ENCODE peak calls at places on chromosomes 12 and 14, in ten cellular contexts. Y is tibial artery, T is astrocyte, E is stomach, F is OCI-LY7, X is GM20000, L is lower leg skin, Z is fibroblast of pulmonary artery, Q is psoas muscle, I is astrocyte of the cerebellum. N is an unnamed sample.

GRCh38 chr14:23695220-23695999 is 59.2 kb downstream of the DHRS2 start:
- DNase-seq in Q (peak), Z (peak), Y (peak), E (peak), L (no peak), X (no peak), F (no peak), I (no peak), T (no peak), N (no peak)

GRCh38 chr14:93648440-93649168 is 139.7 kb downstream of the PRIMA1 start:
- DNase-seq in I (no peak), Y (no peak), F (peak), Z (no peak), Q (no peak), X (peak), T (no peak), E (no peak), L (no peak), N (no peak)

GRCh38 chr12:71838661-71839060 is 898 bp upstream of the TBC1D15 start:
- DNase-seq in Y (no peak), F (no peak), X (no peak), I (no peak), T (no peak), Q (no peak), E (no peak), Z (no peak), L (no peak), N (no peak)

GRCh38 chr14:68978550-68978911 is 571 bp downstream of the ACTN1 start:
- DNase-seq in T (no peak), X (peak), Q (peak), I (no peak), L (no peak), E (peak), Y (peak), Z (no peak), F (no peak), N (no peak)

GRCh38 chr12:119512772-119513497 is 80.6 kb upstream of the TMEM233 start:
- DNase-seq in F (peak), I (no peak), T (peak), L (no peak), Z (peak), E (no peak), Y (no peak), X (peak), Q (no peak), N (no peak)

GRCh38 chr12:114982760-114983159 is 298.8 kb upstream of the TBX3 start:
- DNase-seq in F (no peak), I (no peak), Q (no peak), L (no peak), Y (no peak), Z (peak), E (no peak), T (no peak), X (no peak), N (no peak)

GRCh38 chr12:80269953-80270552 is 170.7 kb downstream of the OTOGL start:
- DNase-seq in I (peak), L (no peak), Q (no peak), T (no peak), Y (no peak), F (peak), X (peak), E (no peak), Z (peak), N (no peak)

GRCh38 chr14:68011629-68012028 is 192.1 kb downstream of the RAD51B start:
- DNase-seq in T (peak), E (no peak), Q (no peak), Z (peak), Y (no peak), F (no peak), L (no peak), X (no peak), I (peak), N (no peak)

GRCh38 chr14:76603713-76604112 is 157.6 kb upstream of the VASH1 start:
- DNase-seq in X (no peak), Z (no peak), L (no peak), Y (no peak), Q (no peak), T (no peak), I (no peak), F (no peak), E (no peak), N (no peak)

GRCh38 chr14:88346048-88346639 is 23.1 kb upstream of the KCNK10 start:
- DNase-seq in E (no peak), Z (no peak), I (no peak), Y (no peak), X (no peak), F (no peak), Q (no peak), L (no peak), T (no peak), N (no peak)

GRCh38 chr12:21478756-21479455 is 22.5 kb downstream of the RECQL start:
- DNase-seq in L (no peak), T (no peak), X (no peak), Y (no peak), F (no peak), Z (peak), E (no peak), I (no peak), Q (no peak), N (no peak)

GRCh38 chr14:91417983-91418386 is 365 bp upstream of the CCDC88C start:
- DNase-seq in X (no peak), F (peak), Q (peak), Z (no peak), I (no peak), Y (no peak), L (no peak), E (peak), T (no peak), N (no peak)

GRCh38 chr12:92068441-92068840 is 77.2 kb downstream of the BTG1 start:
- DNase-seq in Z (no peak), L (no peak), Y (no peak), I (no peak), X (no peak), Q (no peak), T (no peak), E (no peak), F (no peak), N (no peak)

GRCh38 chr12:103705098-103705497 is 118.0 kb downstream of the STAB2 start:
- DNase-seq in Z (no peak), Q (no peak), Y (no peak), E (no peak), L (no peak), I (no peak), F (no peak), X (no peak), T (no peak), N (no peak)

GRCh38 chr14:100612879-100613455 is 25.8 kb upstream of the BEGAIN start:
- DNase-seq in Q (no peak), I (no peak), Y (no peak), Z (no peak), X (no peak), L (no peak), T (no peak), E (no peak), F (no peak), N (no peak)

GRCh38 chr12:49338830-49339463 is 2.0 kb upstream of the C1QL4 start:
- DNase-seq in T (no peak), Y (no peak), X (peak), E (peak), Z (no peak), I (no peak), F (no peak), L (no peak), Q (no peak), N (no peak)

GRCh38 chr12:110355080-110355479 is 48.4 kb downstream of the ANAPC7 start:
- DNase-seq in Q (no peak), X (peak), F (peak), Z (no peak), I (no peak), L (no peak), T (peak), Y (no peak), E (no peak), N (no peak)

GRCh38 chr14:92539875-92540274 is 26.3 kb downstream of the RIN3 start:
- DNase-seq in E (no peak), X (no peak), F (peak), L (no peak), T (no peak), Z (peak), I (no peak), Q (peak), Y (no peak), N (no peak)

GRCh38 chr12:15956413-15957185 is 45.5 kb downstream of the DERA start:
- DNase-seq in E (no peak), Q (no peak), Y (no peak), I (no peak), Z (no peak), X (no peak), L (no peak), T (peak), F (no peak), N (no peak)

GRCh38 chr14:102227184-102227964 is 77.6 kb downstream of the MOK start:
- DNase-seq in X (no peak), Y (no peak), L (no peak), T (no peak), Q (no peak), F (no peak), I (no peak), E (no peak), Z (no peak), N (no peak)

GRCh38 chr12:31859232-31859977 is 99.8 kb upstream of the RESF1 start:
- DNase-seq in Z (no peak), X (peak), T (no peak), F (peak), Q (no peak), L (no peak), E (no peak), I (no peak), Y (no peak), N (no peak)

GRCh38 chr12:1367331-1367730 is 227.1 kb downstream of the FBXL14 start:
- DNase-seq in L (no peak), Z (no peak), I (no peak), T (no peak), F (no peak), X (no peak), E (no peak), Y (no peak), Q (no peak), N (no peak)

GRCh38 chr12:83318386-83318971 is 631.8 kb downstream of the TMTC2 start:
- DNase-seq in Z (no peak), E (no peak), L (no peak), T (peak), X (no peak), Y (no peak), I (peak), F (no peak), Q (no peak), N (no peak)

GRCh38 chr12:15788266-15789214 is 648 bp downstream of the EPS8 start:
- DNase-seq in Z (peak), Y (peak), L (peak), X (peak), T (peak), E (peak), Q (peak), I (peak), F (no peak), N (no peak)

GRCh38 chr12:61538951-61539350 is 721.3 kb upstream of the USP15 start:
- DNase-seq in F (peak), T (no peak), Q (no peak), E (no peak), Y (no peak), L (no peak), I (no peak), Z (no peak), X (no peak), N (no peak)

GRCh38 chr12:56338643-56339422 is at the start of gene IL23A:
- DNase-seq in T (peak), Z (no peak), Y (no peak), E (no peak), Q (no peak), X (peak), F (peak), L (no peak), I (peak), N (no peak)

GRCh38 chr12:90695415-90695814 is 259.6 kb downstream of the CCER1 start:
- DNase-seq in F (no peak), Z (peak), T (no peak), L (no peak), I (no peak), Y (no peak), X (no peak), E (no peak), Q (no peak), N (no peak)
- TF ChIP-seq CTCF in F (no peak), Z (peak), T (peak), L (no peak), I (no peak), Y (no peak), X (no peak), E (no peak), Q (no peak), N (no peak)

GRCh38 chr12:124731869-124732268 is 131.8 kb downstream of the SCARB1 start:
- DNase-seq in Q (no peak), L (no peak), T (no peak), E (no peak), F (no peak), I (no peak), Z (no peak), Y (no peak), X (no peak), N (no peak)

GRCh38 chr12:124732275-124733075 is 131.2 kb downstream of the SCARB1 start:
- DNase-seq in Y (no peak), Q (no peak), Z (peak), L (no peak), T (peak), F (no peak), E (no peak), X (no peak), I (no peak), N (no peak)

GRCh38 chr12:124736115-124737039 is 127.3 kb downstream of the SCARB1 start:
- DNase-seq in X (no peak), F (no peak), Y (no peak), I (no peak), Z (no peak), L (no peak), Q (no peak), E (no peak), T (no peak), N (no peak)

GRCh38 chr12:124733086-124733485 is 130.6 kb downstream of the SCARB1 start:
- DNase-seq in Q (no peak), Y (no peak), L (no peak), Z (no peak), X (no peak), F (no peak), T (no peak), I (no peak), E (no peak), N (no peak)

GRCh38 chr12:124734224-124734788 is 129.4 kb downstream of the SCARB1 start:
- DNase-seq in F (no peak), Q (no peak), T (no peak), Y (peak), E (no peak), L (peak), X (no peak), Z (no peak), I (no peak), N (no peak)
- TF ChIP-seq CTCF in F (no peak), Q (no peak), T (no peak), Y (no peak), E (no peak), L (no peak), X (no peak), Z (no peak), I (peak), N (no peak)

GRCh38 chr14:96264850-96265249 is 8.8 kb downstream of the BDKRB1 start:
- DNase-seq in X (no peak), F (no peak), L (no peak), Z (peak), I (no peak), T (peak), Y (no peak), Q (no peak), E (no peak), N (no peak)
- TF ChIP-seq CTCF in X (no peak), F (peak), L (no peak), Z (peak), I (peak), T (peak), Y (no peak), Q (no peak), E (no peak), N (peak)

GRCh38 chr14:105028251-105028927 is 7.5 kb upstream of the CDCA4 start:
- DNase-seq in X (no peak), E (no peak), L (peak), F (no peak), Z (no peak), Q (no peak), T (no peak), Y (no peak), I (no peak), N (no peak)

GRCh38 chr14:105026789-105027563 is 6.1 kb upstream of the CDCA4 start:
- DNase-seq in F (peak), Y (no peak), E (no peak), L (no peak), T (peak), X (peak), Z (peak), I (no peak), Q (no peak), N (no peak)

GRCh38 chr14:105025429-105025828 is 4.5 kb upstream of the CDCA4 start:
- DNase-seq in Y (no peak), X (no peak), Q (no peak), T (no peak), I (no peak), F (no peak), L (no peak), E (no peak), Z (no peak), N (no peak)

GRCh38 chr14:105023791-105024480 is 3.1 kb upstream of the CDCA4 start:
- DNase-seq in L (no peak), E (no peak), I (peak), Z (peak), Q (no peak), X (no peak), F (no peak), Y (no peak), T (peak), N (no peak)

GRCh38 chr14:105026033-105026785 is 5.3 kb upstream of the CDCA4 start:
- DNase-seq in I (no peak), L (no peak), E (no peak), Q (no peak), Y (no peak), T (peak), X (peak), Z (peak), F (no peak), N (no peak)
- TF ChIP-seq CTCF in I (no peak), L (no peak), E (no peak), Q (no peak), Y (no peak), T (no peak), X (no peak), Z (no peak), F (no peak), N (no peak)

DNA sequence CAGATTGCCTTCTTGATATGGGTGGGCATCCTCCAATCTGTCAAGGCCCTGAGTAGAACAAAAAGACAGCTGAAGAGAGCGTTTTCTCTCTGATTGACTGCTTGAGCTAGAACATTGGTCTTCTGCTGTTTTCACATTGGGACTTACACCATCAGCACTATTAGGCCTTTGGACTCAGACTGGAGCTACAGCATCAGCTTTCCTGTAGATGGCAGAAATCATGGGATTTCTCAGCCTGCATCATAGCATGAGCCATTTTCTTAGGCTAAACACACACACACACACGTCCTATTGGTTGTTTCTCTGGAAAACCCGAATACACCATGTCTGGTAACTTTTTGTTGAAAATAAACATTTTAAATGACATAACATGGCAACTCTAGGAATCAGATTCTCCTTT is 15.8 kb upstream of the PPM1A start:
- DNase-seq in X (no peak), E (no peak), F (no peak), Z (no peak), L (no peak), T (no peak), Q (no peak), I (no peak), Y (no peak), N (no peak)
- TF ChIP-seq CTCF in X (no peak), E (no peak), F (no peak), Z (no peak), L (no peak), T (no peak), Q (no peak), I (no peak), Y (no peak), N (no peak)

GRCh38 chr14:65187421-65188049 is 85.2 kb upstream of the MAX start:
- DNase-seq in Y (no peak), F (no peak), E (no peak), I (no peak), Z (no peak), X (no peak), L (no peak), Q (no peak), T (no peak), N (no peak)
- TF ChIP-seq CTCF in Y (no peak), F (no peak), E (no peak), I (no peak), Z (no peak), X (no peak), L (no peak), Q (no peak), T (no peak), N (no peak)

DNA sequence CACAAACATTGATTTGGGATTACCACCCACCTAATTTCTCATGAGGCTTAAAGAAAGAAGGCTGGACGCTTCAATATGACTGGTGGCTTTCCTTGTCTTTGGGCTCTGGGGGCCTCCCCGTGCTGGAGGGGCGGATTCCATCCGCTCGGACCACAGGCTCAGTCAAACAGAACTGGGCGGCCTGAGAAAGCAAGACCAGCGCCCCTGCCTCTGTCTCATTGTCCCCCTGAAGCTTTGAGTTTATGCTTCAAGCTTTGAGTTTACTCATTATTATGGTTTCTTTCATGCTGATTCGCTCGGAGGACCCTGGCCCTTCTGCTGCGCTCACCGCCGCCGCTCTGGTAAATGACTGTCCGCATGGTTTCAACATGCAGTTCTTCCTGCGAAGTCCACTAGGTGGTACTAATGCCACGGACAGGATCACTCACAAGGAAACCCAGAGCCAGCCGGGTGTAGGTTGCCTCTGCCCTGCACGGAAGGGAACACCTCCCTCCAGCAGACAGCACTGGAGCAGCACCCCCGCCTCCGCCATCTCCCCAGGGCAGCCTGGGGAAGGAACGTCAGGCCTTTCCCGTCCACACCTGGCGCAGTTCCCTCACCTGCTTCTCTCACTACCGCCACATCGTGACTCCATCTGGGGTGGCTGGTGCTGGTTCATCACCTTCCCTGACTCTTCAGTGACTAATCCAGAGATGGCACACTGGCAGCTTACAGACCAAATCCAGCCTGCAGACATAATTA is 13.2 kb upstream of the TIGAR start:
- DNase-seq in E (peak), I (peak), F (peak), Z (peak), T (peak), Q (peak), Y (peak), X (peak), L (peak), N (peak)
- TF ChIP-seq CTCF in E (peak), I (peak), F (peak), Z (peak), T (peak), Q (peak), Y (peak), X (peak), L (no peak), N (peak)